ENCODE peak calls at places on chromosome 11, in eight cellular contexts. J is Karpas-422; E is cardiac fibroblast; R is activated naive CD4-positive, alpha-beta T cell; G is tibial nerve; U is fibroblast of the aortic adventitia; Y is right lobe of liver; N is left ventricle myocardium superior. C is an unnamed sample.

GRCh38 chr11:48098024-48098423 is 117.7 kb downstream of the PTPRJ start:
- DNase-seq in E (no peak), R (no peak), U (no peak), Y (no peak), G (no peak), J (peak; percentile 49), N (no peak), C (no peak)

GRCh38 chr11:8799273-8799672 is 111.7 kb upstream of the AKIP1 start:
- DNase-seq in U (no peak), J (no peak), N (no peak), Y (no peak), G (no peak), R (no peak), E (no peak), C (no peak)

GRCh38 chr11:34002420-34002819 is 49.1 kb upstream of the CAPRIN1 start:
- DNase-seq in E (no peak), U (no peak), N (no peak), J (no peak), R (no peak), Y (no peak), G (no peak), C (no peak)

GRCh38 chr11:2889399-2890273 is 4.1 kb upstream of the CDKN1C start:
- DNase-seq in R (no peak), N (no peak), G (no peak), J (no peak), E (no peak), Y (no peak), U (no peak), C (no peak)

GRCh38 chr11:118618991-118619375 is 11.6 kb downstream of the PHLDB1 start:
- DNase-seq in G (peak; percentile 62), J (no peak), U (peak; percentile 93), N (peak; percentile 69), E (peak; percentile 83), Y (no peak), R (no peak), C (peak; percentile 87)

GRCh38 chr11:14499178-14499559 is 442 bp downstream of the COPB1 start:
- DNase-seq in U (no peak), Y (peak; percentile 65), E (peak; percentile 16), N (peak; percentile 44), J (peak; percentile 64), R (peak; percentile 35), G (no peak), C (peak; percentile 14)

GRCh38 chr11:34793666-34794065 is 122.5 kb downstream of the APIP start:
- DNase-seq in E (no peak), Y (no peak), J (no peak), N (no peak), G (no peak), U (peak; percentile 4), R (no peak), C (no peak)

GRCh38 chr11:82995754-82996398 is 75.8 kb downstream of the RAB30 start:
- DNase-seq in E (peak; percentile 47), U (peak; percentile 92), J (no peak), Y (no peak), R (no peak), G (no peak), N (peak; percentile 40), C (peak; percentile 53)

GRCh38 chr11:10693509-10694071 is at the start of gene IRAG1:
- DNase-seq in U (peak; percentile 70), G (peak; percentile 24), N (peak; percentile 75), E (peak; percentile 53), R (no peak), J (peak; percentile 5), Y (peak; percentile 61), C (peak; percentile 34)

GRCh38 chr11:29243616-29244015 is 773.2 kb downstream of the KCNA4 start:
- DNase-seq in J (no peak), N (no peak), G (no peak), U (peak; percentile 19), R (no peak), Y (no peak), E (peak; percentile 10), C (no peak)

GRCh38 chr11:9619004-9619403 is 44.9 kb upstream of the SWAP70 start:
- DNase-seq in J (no peak), N (no peak), Y (no peak), E (no peak), G (no peak), U (no peak), R (no peak), C (no peak)

GRCh38 chr11:108947654-108948570 is 283.0 kb downstream of the DDX10 start:
- DNase-seq in N (no peak), G (no peak), J (no peak), Y (no peak), U (peak; percentile 59), E (peak; percentile 81), R (no peak), C (peak; percentile 80)

GRCh38 chr11:12539570-12539969 is 134.7 kb upstream of the TEAD1 start:
- DNase-seq in N (no peak), J (no peak), G (no peak), R (no peak), E (peak; percentile 95), Y (no peak), U (peak; percentile 91), C (peak; percentile 98)

GRCh38 chr11:45062974-45063635 is 83.3 kb upstream of the PRDM11 start:
- DNase-seq in Y (no peak), E (no peak), G (no peak), J (no peak), R (no peak), N (no peak), U (no peak), C (no peak)

GRCh38 chr11:55554169-55554568 is at the start of gene OR4C15:
- DNase-seq in G (no peak), R (no peak), J (peak; percentile 6), Y (no peak), N (no peak), E (no peak), U (no peak), C (no peak)

GRCh38 chr11:78689558-78690153 is 115.0 kb upstream of the NARS2 start:
- DNase-seq in N (peak; percentile 35), J (no peak), U (no peak), G (no peak), E (no peak), Y (no peak), R (no peak), C (no peak)

GRCh38 chr11:61467609-61468401 is 37.9 kb downstream of the SDHAF2 start:
- DNase-seq in U (no peak), R (no peak), N (peak; percentile 64), Y (no peak), G (no peak), E (no peak), J (no peak), C (no peak)

GRCh38 chr11:78332872-78333271 is 84.7 kb downstream of the GAB2 start:
- DNase-seq in R (no peak), E (no peak), U (no peak), Y (no peak), N (no peak), G (no peak), J (no peak), C (no peak)

GRCh38 chr11:122655527-122656072 is at the start of gene UBASH3B:
- DNase-seq in R (peak; percentile 35), N (peak; percentile 85), Y (peak; percentile 84), U (peak; percentile 83), G (peak; percentile 48), E (peak; percentile 88), J (peak; percentile 68), C (peak; percentile 86)

GRCh38 chr11:119479685-119480275 is 56.8 kb upstream of the THY1 start:
- DNase-seq in Y (no peak), N (no peak), G (no peak), R (no peak), U (peak; percentile 42), E (peak; percentile 28), J (no peak), C (peak; percentile 42)

GRCh38 chr11:20261526-20261925 is 101.3 kb upstream of the DBX1 start:
- DNase-seq in G (no peak), U (peak; percentile 8), J (no peak), R (no peak), N (no peak), Y (no peak), E (peak; percentile 6), C (no peak)

GRCh38 chr11:131253885-131254204 is 116.6 kb upstream of the NTM start:
- DNase-seq in E (no peak), R (no peak), U (peak; percentile 10), Y (no peak), N (no peak), J (no peak), G (no peak), C (peak; percentile 2)

GRCh38 chr11:119315139-119316016 is 1.6 kb downstream of the MCAM start:
- DNase-seq in E (no peak), N (peak; percentile 58), Y (peak; percentile 56), G (no peak), U (no peak), J (peak; percentile 71), R (peak; percentile 21), C (no peak)

GRCh38 chr11:57131080-57131790 is 50.5 kb upstream of the LRRC55 start:
- DNase-seq in E (peak; percentile 35), Y (peak; percentile 63), N (peak; percentile 38), J (peak; percentile 57), G (no peak), U (peak; percentile 29), R (no peak), C (peak; percentile 24)